ENCODE peak calls at places on chromosomes 7 and 10, in ten cellular contexts. S is tibial nerve; Q is KBM-7; A is KG1; G is CD8-positive, alpha-beta T cell; E is ovary; L is GM04504; X is CD8-positive, alpha-beta memory T cell; T is OCI-LY7; I is osteocyte. W is an unnamed sample.

GRCh38 chr7:81308643-81309354 is 389.9 kb upstream of the SEMA3C start:
- DNase-seq in S (no peak), Q (no peak), A (no peak), G (no peak), E (no peak), L (peak), X (no peak), T (no peak), I (no peak), W (no peak)

GRCh38 chr10:7475046-7475860 is 64.4 kb upstream of the SFMBT2 start:
- DNase-seq in S (no peak), Q (no peak), A (no peak), G (no peak), E (peak), L (no peak), X (no peak), T (no peak), I (no peak), W (no peak)

GRCh38 chr10:43060291-43060690 is 16.6 kb upstream of the RET start:
- DNase-seq in S (no peak), Q (no peak), A (no peak), G (no peak), E (no peak), L (no peak), X (no peak), T (no peak), I (no peak), W (no peak)

GRCh38 chr10:70617798-70618568 is 15.4 kb upstream of the PRF1 start:
- DNase-seq in S (no peak), Q (no peak), A (no peak), G (no peak), E (no peak), L (no peak), X (no peak), T (no peak), I (no peak), W (no peak)

GRCh38 chr7:139078399-139078798 is 31.1 kb downstream of the ZC3HAV1 start:
- DNase-seq in S (no peak), Q (no peak), A (no peak), G (no peak), E (no peak), L (no peak), X (no peak), T (no peak), I (no peak), W (no peak)

GRCh38 chr10:69636273-69636575 is 6.2 kb downstream of the FAM241B start:
- DNase-seq in S (no peak), Q (no peak), A (no peak), G (no peak), E (no peak), L (no peak), X (no peak), T (no peak), I (no peak), W (no peak)

GRCh38 chr7:116209561-116210070 is 723 bp upstream of the TES start:
- DNase-seq in S (no peak), Q (no peak), A (no peak), G (no peak), E (no peak), L (no peak), X (peak), T (no peak), I (no peak), W (no peak)

GRCh38 chr7:99013266-99014112 is 130.4 kb downstream of the SMURF1 start:
- DNase-seq in S (no peak), Q (no peak), A (no peak), G (no peak), E (no peak), L (no peak), X (no peak), T (no peak), I (no peak), W (no peak)

GRCh38 chr7:157979631-157980340 is 607.8 kb downstream of the PTPRN2 start:
- DNase-seq in S (no peak), Q (no peak), A (no peak), G (no peak), E (no peak), L (no peak), X (no peak), T (no peak), I (no peak), W (no peak)

GRCh38 chr10:15313844-15314243 is 57.2 kb downstream of the FAM171A1 start:
- DNase-seq in S (no peak), Q (peak), A (no peak), G (no peak), E (no peak), L (no peak), X (no peak), T (no peak), I (no peak), W (no peak)

GRCh38 chr10:114548662-114549061 is 109.4 kb downstream of the ABLIM1 start:
- DNase-seq in S (peak), Q (no peak), A (no peak), G (no peak), E (peak), L (peak), X (no peak), T (peak), I (no peak), W (no peak)

GRCh38 chr10:103709341-103709920 is 145.9 kb downstream of the SH3PXD2A start:
- DNase-seq in S (no peak), Q (no peak), A (no peak), G (no peak), E (no peak), L (peak), X (no peak), T (no peak), I (no peak), W (no peak)

GRCh38 chr10:43594944-43595589 is 11.2 kb upstream of the ZNF485 start:
- DNase-seq in S (no peak), Q (peak), A (peak), G (no peak), E (no peak), L (no peak), X (peak), T (peak), I (peak), W (peak)